ENCODE peak calls at places on chromosomes 7 and 10, in six cellular contexts. O is astrocyte of the spinal cord; F is AG04449; X is CD8-positive, alpha-beta T cell; H is choroid plexus epithelial cell; B is lower lobe of right lung. J is an unnamed sample.

GRCh38 chr10:93346060-93346459 is 136.1 kb downstream of the MYOF start:
- DNase-seq in O (no peak), F (no peak), X (no peak), H (no peak), B (no peak), J (peak; percentile 47)

GRCh38 chr10:77548157-77548556 is 89.5 kb downstream of the KCNMA1 start:
- DNase-seq in O (no peak), F (no peak), X (no peak), H (no peak), B (peak; percentile 74), J (no peak)

GRCh38 chr7:132646064-132646463 is 69.8 kb upstream of the PLXNA4 start:
- DNase-seq in O (no peak), F (no peak), X (no peak), H (no peak), B (no peak), J (no peak)

GRCh38 chr10:126732308-126732707 is 61.8 kb upstream of the C10orf90 start:
- DNase-seq in O (no peak), F (no peak), X (no peak), H (no peak), B (no peak), J (no peak)

GRCh38 chr7:22361795-22362194 is 4.8 kb upstream of the RAPGEF5 start:
- DNase-seq in O (no peak), F (no peak), X (no peak), H (peak; percentile 23), B (no peak), J (no peak)

GRCh38 chr10:74976565-74976964 is 134.9 kb upstream of the SAMD8 start:
- DNase-seq in O (no peak), F (no peak), X (no peak), H (no peak), B (no peak), J (no peak)

GRCh38 chr10:110144526-110144925 is 62.9 kb upstream of the MXI1 start:
- DNase-seq in O (no peak), F (no peak), X (no peak), H (no peak), B (no peak), J (no peak)

GRCh38 chr7:144459635-144460034 is 56.1 kb upstream of the NOBOX start:
- DNase-seq in O (no peak), F (no peak), X (no peak), H (no peak), B (no peak), J (no peak)

GRCh38 chr10:43417950-43418768 is 9.2 kb upstream of the HNRNPF start:
- DNase-seq in O (no peak), F (no peak), X (peak; percentile 69), H (no peak), B (no peak), J (no peak)

GRCh38 chr10:50653142-50653541 is 29.4 kb upstream of the SGMS1 start:
- DNase-seq in O (peak; percentile 33), F (no peak), X (no peak), H (peak; percentile 77), B (no peak), J (peak; percentile 35)

GRCh38 chr7:45650404-45651055 is 76.4 kb downstream of the ADCY1 start:
- DNase-seq in O (no peak), F (no peak), X (no peak), H (no peak), B (no peak), J (no peak)

GRCh38 chr10:114492351-114493037 is 88.2 kb upstream of the AFAP1L2 start:
- DNase-seq in O (peak; percentile 14), F (no peak), X (no peak), H (peak; percentile 35), B (no peak), J (no peak)

GRCh38 chr10:127041561-127041960 is 136.3 kb downstream of the DOCK1 start:
- DNase-seq in O (peak; percentile 65), F (peak; percentile 75), X (no peak), H (peak; percentile 86), B (no peak), J (peak; percentile 96)

GRCh38 chr7:94087664-94088352 is 83.7 kb upstream of the BET1 start:
- DNase-seq in O (peak; percentile 79), F (peak; percentile 23), X (peak; percentile 49), H (peak; percentile 93), B (no peak), J (peak; percentile 79)

GRCh38 chr10:3067045-3067858 is at the start of gene PFKP:
- DNase-seq in O (no peak), F (no peak), X (peak; percentile 70), H (no peak), B (no peak), J (no peak)

GRCh38 chr10:3068968-3069737 is 1.8 kb downstream of the PFKP start:
- DNase-seq in O (no peak), F (no peak), X (no peak), H (no peak), B (no peak), J (peak; percentile 13)

GRCh38 chr10:3067859-3068179 is 471 bp downstream of the PFKP start:
- DNase-seq in O (no peak), F (no peak), X (no peak), H (no peak), B (no peak), J (no peak)

GRCh38 chr10:3069876-3070275 is 2.5 kb downstream of the PFKP start:
- DNase-seq in O (no peak), F (no peak), X (no peak), H (no peak), B (no peak), J (no peak)

DNA sequence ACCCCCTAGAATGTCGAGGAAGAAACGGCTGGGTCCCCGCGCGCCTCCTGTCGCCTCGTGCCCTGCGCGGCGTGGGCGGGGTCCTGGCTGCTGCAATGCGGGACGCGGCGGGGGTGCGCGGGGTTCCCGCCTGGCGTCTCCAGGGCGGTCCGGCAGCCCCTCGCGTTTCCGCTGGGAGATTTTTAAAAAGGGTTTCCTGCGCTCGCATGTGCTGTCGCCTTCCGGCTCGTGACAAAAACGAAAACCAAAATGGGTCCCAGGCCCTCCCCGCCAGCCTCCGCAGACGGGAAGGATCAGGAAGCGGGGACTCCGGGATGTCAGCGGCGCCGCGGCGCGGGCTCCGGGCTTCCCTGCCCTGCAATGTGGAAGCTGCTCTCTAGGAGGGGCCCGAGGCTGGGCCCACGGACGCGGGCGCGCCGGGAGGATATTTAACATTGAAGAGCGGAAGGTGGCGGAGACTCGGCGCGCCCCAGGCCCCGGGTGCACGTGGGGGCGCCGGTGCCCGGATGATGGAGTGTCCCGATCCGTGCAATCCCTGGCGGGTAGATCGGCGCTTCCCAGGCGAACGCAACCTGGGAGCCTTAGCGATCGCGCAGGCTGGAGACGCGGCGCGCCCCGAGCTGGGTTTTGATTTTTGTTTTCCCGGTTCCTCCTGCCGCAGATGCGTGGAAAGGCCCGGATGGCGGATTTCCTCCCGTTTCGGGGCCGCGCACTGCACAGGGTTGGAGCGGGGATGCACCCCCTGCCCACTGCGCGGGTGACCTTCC is 1.0 kb downstream of the PFKP start:
- DNase-seq in O (peak; percentile 77), F (no peak), X (peak; percentile 70), H (peak; percentile 72), B (peak; percentile 74), J (peak; percentile 63)
- TF ChIP-seq CTCF in O (peak; percentile 47), F (peak; percentile 21), X (no peak), H (peak; percentile 60), B (peak; percentile 38), J (peak; percentile 41)

GRCh38 chr7:71131256-71131752 is 640 bp upstream of the GALNT17 start:
- DNase-seq in O (peak; percentile 0), F (no peak), X (no peak), H (peak; percentile 5), B (no peak), J (no peak)
- H3K4me3 ChIP-seq in O (peak overlapping the region; percentile 25), F (peak overlapping the region; percentile 27), X (no peak overlapping the region), H (peak overlapping the region; percentile 41), B (peak overlapping the region; percentile 52), J (no peak overlapping the region)

GRCh38 chr10:26841733-26842317 is 18.9 kb downstream of the ABI1 start:
- DNase-seq in O (no peak), F (no peak), X (no peak), H (no peak), B (no peak), J (no peak)
- TF ChIP-seq CTCF in O (no peak), F (no peak), X (no peak), H (no peak), B (no peak), J (no peak)

GRCh38 chr10:133235265-133235664 is 2.4 kb upstream of the VENTX start:
- DNase-seq in O (no peak), F (no peak), X (no peak), H (no peak), B (peak; percentile 72), J (no peak)
- H3K4me3 ChIP-seq in O (no peak overlapping the region), F (no peak overlapping the region), X (no peak overlapping the region), H (no peak overlapping the region), B (peak overlapping the region; percentile 45), J (no peak overlapping the region)

GRCh38 chr10:14758994-14759664 is 15.6 kb downstream of the FAM107B start:
- DNase-seq in O (no peak), F (no peak), X (no peak), H (no peak), B (no peak), J (no peak)
- TF ChIP-seq CTCF in O (no peak), F (no peak), X (no peak), H (peak; percentile 28), B (no peak), J (no peak)

GRCh38 chr10:132942101-132942739 is at the start of gene CFAP46:
- DNase-seq in O (peak; percentile 35), F (no peak), X (no peak), H (peak; percentile 53), B (no peak), J (peak; percentile 17)
- H3K4me3 ChIP-seq in O (peak within 1 kb of the TSS; percentile 40), F (peak within 1 kb of the TSS; percentile 60), X (no peak within 1 kb of the TSS), H (peak within 1 kb of the TSS; percentile 58), B (peak within 1 kb of the TSS; percentile 45), J (peak within 1 kb of the TSS; percentile 49)

DNA sequence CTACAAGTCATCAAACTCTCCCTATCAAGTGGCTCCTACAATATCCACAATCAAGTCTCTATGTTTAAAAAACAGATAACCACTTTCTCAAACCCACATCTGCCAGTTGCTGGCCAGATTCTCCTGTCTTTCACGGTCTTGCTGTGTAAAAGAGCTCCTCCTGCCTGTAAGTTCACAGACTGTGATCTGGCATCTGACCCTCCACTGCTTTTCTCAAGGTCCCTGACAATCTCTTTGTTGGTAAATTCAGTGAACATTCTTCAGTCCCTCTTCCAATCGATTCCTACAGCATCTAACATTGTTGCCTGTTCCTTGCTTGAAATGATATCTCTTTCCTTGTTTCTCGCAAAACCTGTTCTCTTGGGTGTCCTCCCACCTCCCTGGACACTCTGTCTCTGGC is 18.5 kb upstream of the LMOD2 start:
- DNase-seq in O (no peak), F (no peak), X (no peak), H (peak; percentile 36), B (no peak), J (no peak)
- TF ChIP-seq CTCF in O (no peak), F (no peak), X (no peak), H (peak; percentile 37), B (no peak), J (peak; percentile 5)